ENCODE peak calls at places on chromosome 14, in six cellular contexts. K is ovary, X is neural crest cell, S is K562, Q is fibroblast of lung, L is CD14-positive monocyte. A is an unnamed sample.

GRCh38 chr14:70882771-70883492 is 24.3 kb upstream of the PCNX1 start:
- DNase-seq in L (peak; percentile 79), K (no peak), S (peak; percentile 6), X (no peak), Q (peak; percentile 70), A (peak; percentile 92)

GRCh38 chr14:80974338-80975078 is 19.1 kb downstream of the TSHR start:
- DNase-seq in Q (peak; percentile 15), S (no peak), K (no peak), X (no peak), L (no peak), A (no peak)

GRCh38 chr14:30125322-30125944 is 197.8 kb upstream of the PRKD1 start:
- DNase-seq in Q (no peak), L (no peak), S (no peak), X (no peak), K (no peak), A (no peak)

GRCh38 chr14:34175574-34175973 is 224.7 kb upstream of the EGLN3 start:
- DNase-seq in Q (no peak), X (no peak), K (no peak), S (no peak), L (no peak), A (no peak)

GRCh38 chr14:91330111-91330696 is 85.7 kb upstream of the GPR68 start:
- DNase-seq in Q (no peak), L (no peak), S (no peak), X (no peak), K (no peak), A (no peak)

GRCh38 chr14:35261774-35262173 is 30.4 kb upstream of the PSMA6 start:
- DNase-seq in L (no peak), S (no peak), Q (peak; percentile 31), K (no peak), X (no peak), A (no peak)

GRCh38 chr14:103061482-103061976 is 4.2 kb upstream of the CDC42BPB start:
- DNase-seq in S (no peak), X (no peak), Q (no peak), L (no peak), K (no peak), A (no peak)

GRCh38 chr14:104864267-104865068 is 600 bp upstream of the CEP170B start:
- DNase-seq in L (no peak), Q (no peak), K (no peak), S (peak; percentile 40), X (no peak), A (peak; percentile 34)

GRCh38 chr14:30270200-30271161 is 288.5 kb upstream of the G2E3 start:
- DNase-seq in X (peak; percentile 95), K (peak; percentile 59), Q (peak; percentile 87), L (peak; percentile 55), S (peak; percentile 79), A (peak; percentile 87)

GRCh38 chr14:89417469-89418225 is 614 bp upstream of the FOXN3 start:
- DNase-seq in L (peak; percentile 74), S (peak; percentile 17), K (peak; percentile 51), X (peak; percentile 38), Q (peak; percentile 57), A (peak; percentile 47)

GRCh38 chr14:71466251-71466650 is 466.0 kb upstream of the RGS6 start:
- DNase-seq in Q (no peak), K (no peak), X (no peak), L (no peak), S (no peak), A (no peak)

GRCh38 chr14:35342160-35343010 is 50.2 kb downstream of the PSMA6 start:
- DNase-seq in X (no peak), S (no peak), K (peak; percentile 30), Q (peak; percentile 76), L (no peak), A (peak; percentile 27)

GRCh38 chr14:96146131-96146771 is 58.4 kb upstream of the BDKRB2 start:
- DNase-seq in S (no peak), Q (peak; percentile 77), L (no peak), K (no peak), X (no peak), A (no peak)

GRCh38 chr14:34029921-34030334 is 79.1 kb upstream of the EGLN3 start:
- DNase-seq in S (peak; percentile 58), X (no peak), L (no peak), K (peak; percentile 24), Q (peak; percentile 82), A (no peak)

GRCh38 chr14:71439247-71439646 is 493.0 kb upstream of the RGS6 start:
- DNase-seq in K (no peak), Q (peak; percentile 49), X (no peak), S (no peak), L (no peak), A (no peak)

GRCh38 chr14:60812987-60813386 is 78.4 kb downstream of the MNAT1 start:
- DNase-seq in L (no peak), X (no peak), S (peak; percentile 3), K (no peak), Q (no peak), A (no peak)

GRCh38 chr14:53613404-53614253 is 343.0 kb downstream of the BMP4 start:
- DNase-seq in S (no peak), L (no peak), K (no peak), Q (peak; percentile 67), X (no peak), A (no peak)
- TF ChIP-seq CTCF in S (no peak), L (no peak), K (no peak), Q (no peak), X (no peak), A (no peak)

GRCh38 chr14:19947413-19948090 is 16.8 kb downstream of the OR4K1 start:
- DNase-seq in X (no peak), L (no peak), S (no peak), Q (no peak), K (no peak), A (no peak)
- TF ChIP-seq CTCF in X (no peak), L (no peak), S (no peak), Q (no peak), K (no peak), A (no peak)

GRCh38 chr14:94536836-94537235 is 24.4 kb upstream of the SERPINA4 start:
- DNase-seq in K (no peak), S (peak; percentile 2), Q (no peak), L (no peak), X (no peak), A (peak; percentile 20)
- TF ChIP-seq CTCF in K (no peak), S (no peak), Q (no peak), L (no peak), X (no peak), A (no peak)

DNA sequence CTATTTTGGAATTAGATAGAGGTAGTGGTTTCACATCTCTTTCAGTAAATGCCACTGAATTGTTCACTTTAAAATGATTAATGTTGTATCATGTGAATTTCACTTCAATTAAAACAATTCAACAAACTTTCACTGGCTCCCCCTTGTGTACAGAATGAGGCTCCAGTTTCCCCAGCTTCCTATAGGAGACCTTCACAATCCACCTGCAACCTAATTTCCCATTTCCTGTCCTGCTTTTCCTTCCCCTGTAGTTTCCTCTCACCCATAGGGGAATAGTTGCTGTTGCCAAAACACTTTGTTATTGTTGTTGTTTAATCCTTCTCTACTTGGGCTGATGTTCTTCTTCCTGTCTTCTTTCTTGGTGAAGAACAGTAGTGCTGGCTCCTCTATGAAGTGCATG is 59.8 kb downstream of the NPAS3 start:
- DNase-seq in X (no peak), L (no peak), Q (peak; percentile 36), S (no peak), K (no peak), A (peak; percentile 29)
- TF ChIP-seq CTCF in X (peak; percentile 42), L (no peak), Q (peak; percentile 61), S (no peak), K (no peak), A (peak; percentile 58)